ENCODE peak calls at places on chromosome 2, in ten cellular contexts. Z is Peyer's patch, N is PC-3, O is breast epithelium, M is endothelial cell of umbilical vein, E is uterus, I is psoas muscle, K is aorta, G is IMR-90, C is GM23248. H is an unnamed sample. For H3K4me1 and H3K27me3, the result is how much of the 10 kb centered on the place peaks cover.

GRCh38 chr2:168157926-168158325 is 89.5 kb downstream of the STK39 start:
- DNase-seq in Z (no peak), N (peak), O (no peak), M (no peak), E (no peak), I (no peak), K (no peak), G (no peak), C (peak), H (no peak)

GRCh38 chr2:145744541-145745386 is 1224.8 kb upstream of the ZEB2 start:
- DNase-seq in Z (no peak), N (peak), O (no peak), M (peak), E (no peak), I (no peak), K (no peak), G (peak), C (peak), H (no peak)

GRCh38 chr2:130345091-130345490 is 2.4 kb downstream of the IMP4 start:
- DNase-seq in Z (no peak), N (no peak), O (no peak), M (no peak), E (no peak), I (no peak), K (no peak), G (no peak), C (no peak), H (no peak)

GRCh38 chr2:233563663-233564430 is 2.7 kb downstream of the USP40 start:
- DNase-seq in Z (no peak), N (no peak), O (no peak), M (no peak), E (no peak), I (no peak), K (no peak), G (peak), C (peak), H (no peak)

GRCh38 chr2:102826904-102827303 is 65.1 kb downstream of the TMEM182 start:
- DNase-seq in Z (no peak), N (no peak), O (no peak), M (no peak), E (no peak), I (peak), K (no peak), G (peak), C (peak), H (no peak)

GRCh38 chr2:134468776-134469175 is 214.9 kb downstream of the MGAT5 start:
- DNase-seq in Z (no peak), N (no peak), O (no peak), M (no peak), E (no peak), I (no peak), K (no peak), G (no peak), C (no peak), H (no peak)

GRCh38 chr2:234550511-234551107 is 53.7 kb upstream of the ARL4C start:
- DNase-seq in Z (peak), N (peak), O (no peak), M (peak), E (peak), I (peak), K (peak), G (peak), C (peak), H (no peak)

GRCh38 chr2:26696352-26696816 is 3.9 kb downstream of the KCNK3 start:
- DNase-seq in Z (no peak), N (peak), O (no peak), M (peak), E (no peak), I (no peak), K (no peak), G (peak), C (peak), H (peak)

GRCh38 chr2:131077182-131077846 is 15.9 kb downstream of the FAM168B start:
- DNase-seq in Z (no peak), N (no peak), O (no peak), M (no peak), E (no peak), I (no peak), K (no peak), G (no peak), C (no peak), H (no peak)

GRCh38 chr2:217402622-217403383 is 542.9 kb upstream of the TNP1 start:
- DNase-seq in Z (no peak), N (peak), O (no peak), M (no peak), E (peak), I (no peak), K (peak), G (no peak), C (no peak), H (peak)

GRCh38 chr2:172101008-172101706 is 1.5 kb downstream of the DLX2 start:
- DNase-seq in Z (no peak), N (no peak), O (no peak), M (no peak), E (no peak), I (no peak), K (peak), G (no peak), C (peak), H (no peak)

GRCh38 chr2:55119711-55120487 is 69.6 kb upstream of the RTN4 start:
- DNase-seq in Z (no peak), N (no peak), O (no peak), M (no peak), E (no peak), I (no peak), K (no peak), G (no peak), C (peak), H (no peak)

GRCh38 chr2:118003396-118003824 is 10.5 kb downstream of the CCDC93 start:
- DNase-seq in Z (peak), N (peak), O (no peak), M (peak), E (peak), I (no peak), K (no peak), G (peak), C (peak), H (no peak)

GRCh38 chr2:122041455-122041854 is 286.0 kb downstream of the TSN start:
- DNase-seq in Z (no peak), N (no peak), O (no peak), M (no peak), E (no peak), I (no peak), K (no peak), G (no peak), C (no peak), H (no peak)

GRCh38 chr2:2870106-2870505 is 507.5 kb downstream of the EIPR1 start:
- DNase-seq in Z (no peak), N (no peak), O (no peak), M (no peak), E (no peak), I (no peak), K (no peak), G (no peak), C (no peak), H (no peak)

GRCh38 chr2:178756843-178757242 is 50.4 kb downstream of the TTN start:
- DNase-seq in Z (no peak), N (peak), O (no peak), M (no peak), E (no peak), I (no peak), K (no peak), G (peak), C (peak), H (no peak)

GRCh38 chr2:52390651-52391050 is 1358.7 kb upstream of the NRXN1 start:
- DNase-seq in Z (no peak), N (no peak), O (no peak), M (no peak), E (no peak), I (no peak), K (no peak), G (peak), C (no peak), H (no peak)

GRCh38 chr2:99081886-99082285 is 59.6 kb upstream of the C2orf15 start:
- DNase-seq in Z (no peak), N (no peak), O (no peak), M (no peak), E (no peak), I (no peak), K (no peak), G (no peak), C (no peak), H (no peak)

GRCh38 chr2:170314744-170315447 is 136.9 kb downstream of the MYO3B start:
- DNase-seq in Z (no peak), N (peak), O (no peak), M (no peak), E (no peak), I (no peak), K (no peak), G (no peak), C (peak), H (no peak)

GRCh38 chr2:238652053-238652770 is 195.7 kb upstream of the TWIST2 start:
- DNase-seq in Z (no peak), N (no peak), O (no peak), M (no peak), E (no peak), I (no peak), K (no peak), G (no peak), C (no peak), H (no peak)

GRCh38 chr2:73333564-73333963 is 40.2 kb upstream of the EGR4 start:
- DNase-seq in Z (no peak), N (no peak), O (no peak), M (no peak), E (no peak), I (no peak), K (no peak), G (no peak), C (no peak), H (no peak)

GRCh38 chr2:96547203-96547641 is 10.7 kb downstream of the ARID5A start:
- DNase-seq in Z (no peak), N (no peak), O (no peak), M (no peak), E (no peak), I (no peak), K (peak), G (no peak), C (no peak), H (no peak)

GRCh38 chr2:206915136-206915535 is 24.2 kb upstream of the CPO start:
- DNase-seq in Z (no peak), N (peak), O (no peak), M (peak), E (peak), I (no peak), K (no peak), G (peak), C (peak), H (no peak)

GRCh38 chr2:204354442-204354856 is 190.8 kb upstream of the PARD3B start:
- DNase-seq in Z (no peak), N (no peak), O (no peak), M (no peak), E (no peak), I (no peak), K (no peak), G (peak), C (no peak), H (no peak)

GRCh38 chr2:138615257-138615656 is 113.7 kb downstream of the SPOPL start:
- DNase-seq in Z (no peak), N (peak), O (no peak), M (no peak), E (no peak), I (no peak), K (no peak), G (peak), C (peak), H (no peak)

GRCh38 chr2:15181092-15181745 is 379.9 kb downstream of the NBAS start:
- DNase-seq in Z (no peak), N (peak), O (no peak), M (no peak), E (no peak), I (no peak), K (no peak), G (no peak), C (no peak), H (no peak)

GRCh38 chr2:20365249-20365817 is 14.7 kb upstream of the PUM2 start:
- DNase-seq in Z (no peak), N (peak), O (no peak), M (no peak), E (no peak), I (no peak), K (no peak), G (peak), C (peak), H (no peak)

GRCh38 chr2:45466045-45466444 is 145.0 kb downstream of the SRBD1 start:
- DNase-seq in Z (no peak), N (no peak), O (no peak), M (no peak), E (no peak), I (no peak), K (no peak), G (no peak), C (no peak), H (no peak)

GRCh38 chr2:68411397-68412126 is 46.5 kb downstream of the PLEK start:
- DNase-seq in Z (no peak), N (no peak), O (no peak), M (no peak), E (no peak), I (no peak), K (no peak), G (no peak), C (no peak), H (no peak)

GRCh38 chr2:101149241-101150192 is 1.7 kb downstream of the TBC1D8 start:
- DNase-seq in Z (no peak), N (peak), O (no peak), M (peak), E (no peak), I (peak), K (no peak), G (no peak), C (no peak), H (no peak)

GRCh38 chr2:16401761-16402300 is 263.8 kb downstream of the CYRIA start:
- DNase-seq in Z (no peak), N (no peak), O (no peak), M (no peak), E (no peak), I (no peak), K (no peak), G (no peak), C (no peak), H (no peak)

GRCh38 chr2:109383505-109384307 is 230.1 kb downstream of the SEPTIN10 start:
- DNase-seq in Z (no peak), N (no peak), O (peak), M (no peak), E (peak), I (no peak), K (peak), G (no peak), C (no peak), H (peak)

GRCh38 chr2:15388406-15389325 is 172.5 kb downstream of the NBAS start:
- DNase-seq in Z (no peak), N (peak), O (no peak), M (no peak), E (no peak), I (no peak), K (no peak), G (no peak), C (no peak), H (no peak)

GRCh38 chr2:8590940-8591339 is 90.9 kb upstream of the ID2 start:
- DNase-seq in Z (no peak), N (peak), O (no peak), M (no peak), E (no peak), I (no peak), K (no peak), G (no peak), C (no peak), H (no peak)

GRCh38 chr2:48482774-48483173 is 47.2 kb upstream of the STON1 start:
- DNase-seq in Z (no peak), N (no peak), O (no peak), M (peak), E (no peak), I (no peak), K (no peak), G (no peak), C (no peak), H (no peak)

GRCh38 chr2:231634412-231634811 is 41.7 kb downstream of the TEX44 start:
- DNase-seq in Z (no peak), N (no peak), O (no peak), M (no peak), E (no peak), I (no peak), K (no peak), G (no peak), C (no peak), H (no peak)

GRCh38 chr2:149087751-149088150 is 49.3 kb downstream of the LYPD6B start:
- DNase-seq in Z (no peak), N (peak), O (no peak), M (peak), E (no peak), I (no peak), K (no peak), G (no peak), C (no peak), H (no peak)

GRCh38 chr2:23579674-23580073 is 194.7 kb downstream of the KLHL29 start:
- DNase-seq in Z (no peak), N (no peak), O (no peak), M (no peak), E (no peak), I (no peak), K (no peak), G (no peak), C (no peak), H (no peak)

GRCh38 chr2:213834746-213835145 is 550.5 kb downstream of the SPAG16 start:
- DNase-seq in Z (no peak), N (peak), O (no peak), M (no peak), E (no peak), I (no peak), K (no peak), G (peak), C (peak), H (no peak)
- H3K27ac ChIP-seq in Z (no peak), N (peak), O (no peak), M (no peak), E (peak), I (no peak), K (no peak), G (peak), C (peak), H (peak)

GRCh38 chr2:86186431-86186830 is 8.8 kb downstream of the IMMT start:
- DNase-seq in Z (no peak), N (no peak), O (no peak), M (no peak), E (no peak), I (no peak), K (no peak), G (no peak), C (no peak), H (no peak)
- H3K4me1 ChIP-seq in Z (under half), N (under half), O (under half), M (under half), E (under half), I (half or more), K (under half), G (under half), C (under half), H (under half)

DNA sequence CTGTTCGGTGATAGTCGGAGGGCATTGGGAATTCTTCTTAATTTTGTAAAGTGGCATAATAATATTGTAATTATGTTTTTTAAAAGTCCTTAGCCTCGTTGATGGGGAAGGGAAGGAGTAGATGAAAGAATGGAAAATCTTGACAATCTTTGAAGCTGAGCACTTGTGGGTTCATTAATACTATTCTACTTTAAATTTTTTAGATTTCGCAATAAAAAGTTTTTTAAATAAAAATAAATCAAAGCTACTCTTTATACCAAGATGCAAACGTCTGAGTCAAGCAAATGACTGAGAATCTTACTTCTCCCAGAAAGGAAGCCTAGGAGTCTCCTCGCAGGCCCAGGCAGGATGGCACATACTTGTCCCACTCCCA is 98.5 kb upstream of the GPR45 start:
- DNase-seq in Z (no peak), N (no peak), O (no peak), M (no peak), E (no peak), I (no peak), K (no peak), G (no peak), C (no peak), H (no peak)
- H3K27me3 ChIP-seq in Z (under half), N (half or more), O (under half), M (under half), E (under half), I (half or more), K (under half), G (under half), C (under half), H (under half)

GRCh38 chr2:189298481-189298880 is 118.9 kb upstream of the COL5A2 start:
- DNase-seq in Z (no peak), N (no peak), O (no peak), M (no peak), E (no peak), I (no peak), K (no peak), G (peak), C (peak), H (no peak)

GRCh38 chr2:189299974-189300373 is 120.4 kb upstream of the COL5A2 start:
- DNase-seq in Z (no peak), N (no peak), O (no peak), M (no peak), E (no peak), I (no peak), K (no peak), G (no peak), C (no peak), H (no peak)

GRCh38 chr2:189297446-189297845 is 117.9 kb upstream of the COL5A2 start:
- DNase-seq in Z (no peak), N (no peak), O (no peak), M (no peak), E (no peak), I (no peak), K (no peak), G (peak), C (peak), H (no peak)

GRCh38 chr2:189300917-189301316 is 121.4 kb upstream of the COL5A2 start:
- DNase-seq in Z (peak), N (no peak), O (no peak), M (no peak), E (no peak), I (no peak), K (no peak), G (no peak), C (no peak), H (no peak)

DNA sequence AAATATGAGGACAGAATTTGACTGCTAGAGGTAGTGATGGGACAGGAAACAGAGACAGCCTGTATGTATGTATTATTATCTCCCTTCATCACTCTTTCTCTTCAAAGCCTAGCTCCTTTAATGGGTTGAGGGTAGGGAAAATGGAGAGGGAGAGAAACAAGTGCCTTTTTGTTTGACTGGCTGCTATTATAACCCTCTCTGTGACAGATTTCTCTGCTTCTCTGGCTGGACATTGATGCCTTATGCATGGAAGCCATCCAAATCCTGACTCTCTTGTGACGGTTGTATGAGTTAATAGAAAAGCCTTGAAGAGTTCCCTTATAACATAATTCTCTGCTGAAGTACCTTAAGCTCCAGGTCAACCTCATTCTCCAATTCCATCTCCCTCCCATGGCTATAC is 118.5 kb upstream of the COL5A2 start:
- DNase-seq in Z (no peak), N (no peak), O (no peak), M (no peak), E (no peak), I (no peak), K (no peak), G (peak), C (peak), H (no peak)
- H3K27ac ChIP-seq in Z (no peak), N (no peak), O (no peak), M (no peak), E (no peak), I (no peak), K (no peak), G (peak), C (no peak), H (no peak)

H was measured in RWPE2.